ENCODE peak calls at places on chromosomes 1 and 21, in seven cellular contexts. Q is GM06990, G is GM13977, B is osteocyte, H is lung, W is breast epithelium, M is NB4. S is an unnamed sample.

GRCh38 chr1:58460469-58460868 is 86.1 kb downstream of the OMA1 start:
- DNase-seq in Q (no peak), G (no peak), B (peak), H (no peak), W (no peak), M (peak), S (peak)

GRCh38 chr1:41521766-41522165 is 37.3 kb upstream of the EDN2 start:
- DNase-seq in Q (no peak), G (no peak), B (no peak), H (no peak), W (no peak), M (no peak), S (no peak)

GRCh38 chr1:211630236-211631081 is 45.0 kb downstream of the NEK2 start:
- DNase-seq in Q (no peak), G (no peak), B (no peak), H (no peak), W (no peak), M (no peak), S (no peak)

GRCh38 chr1:67749263-67749843 is 64.4 kb downstream of the GADD45A start:
- DNase-seq in Q (no peak), G (no peak), B (no peak), H (no peak), W (peak), M (no peak), S (no peak)

GRCh38 chr1:218383051-218383450 is 37.9 kb downstream of the TGFB2 start:
- DNase-seq in Q (no peak), G (no peak), B (no peak), H (no peak), W (no peak), M (no peak), S (no peak)

GRCh38 chr1:98221926-98222325 is 301.1 kb upstream of the DPYD start:
- DNase-seq in Q (no peak), G (no peak), B (no peak), H (no peak), W (no peak), M (no peak), S (no peak)

GRCh38 chr1:70327306-70328076 is 27.0 kb downstream of the ANKRD13C start:
- DNase-seq in Q (no peak), G (no peak), B (no peak), H (no peak), W (no peak), M (no peak), S (no peak)

GRCh38 chr1:220356981-220357850 is 85.0 kb upstream of the RAB3GAP2 start:
- DNase-seq in Q (no peak), G (no peak), B (no peak), H (no peak), W (no peak), M (no peak), S (no peak)

GRCh38 chr1:53947172-53947835 is 1.2 kb downstream of the LRRC42 start:
- DNase-seq in Q (no peak), G (no peak), B (no peak), H (no peak), W (no peak), M (no peak), S (no peak)

GRCh38 chr21:38820471-38821239 is 14.9 kb downstream of the ETS2 start:
- DNase-seq in Q (no peak), G (no peak), B (no peak), H (peak), W (no peak), M (peak), S (no peak)

GRCh38 chr1:215766521-215766920 is 199.4 kb downstream of the KCTD3 start:
- DNase-seq in Q (no peak), G (no peak), B (no peak), H (no peak), W (no peak), M (no peak), S (no peak)

GRCh38 chr1:25658791-25659431 is 42.3 kb downstream of the MAN1C1 start:
- DNase-seq in Q (no peak), G (no peak), B (no peak), H (no peak), W (no peak), M (no peak), S (peak)

GRCh38 chr21:27269646-27270045 is 302.8 kb upstream of the ADAMTS5 start:
- DNase-seq in Q (no peak), G (no peak), B (no peak), H (no peak), W (no peak), M (peak), S (no peak)

GRCh38 chr1:109186704-109187071 is 27.0 kb upstream of the SARS1 start:
- DNase-seq in Q (no peak), G (no peak), B (no peak), H (peak), W (no peak), M (no peak), S (no peak)

GRCh38 chr1:36088577-36089392 is at the start of gene ADPRS:
- DNase-seq in Q (peak), G (peak), B (peak), H (peak), W (peak), M (peak), S (peak)

GRCh38 chr1:72567511-72567910 is 285.2 kb upstream of the NEGR1 start:
- DNase-seq in Q (no peak), G (no peak), B (no peak), H (no peak), W (no peak), M (no peak), S (no peak)

GRCh38 chr1:206895320-206895719 is 1.9 kb upstream of the IL24 start:
- DNase-seq in Q (no peak), G (no peak), B (peak), H (no peak), W (peak), M (no peak), S (no peak)

GRCh38 chr1:201171063-201172036 is 17.1 kb upstream of the TMEM9 start:
- DNase-seq in Q (peak), G (peak), B (no peak), H (no peak), W (no peak), M (peak), S (peak)

GRCh38 chr1:54681396-54681795 is 34.3 kb upstream of the TTC4 start:
- DNase-seq in Q (no peak), G (no peak), B (no peak), H (no peak), W (no peak), M (no peak), S (no peak)

GRCh38 chr1:26579662-26580061 is 50.1 kb downstream of the RPS6KA1 start:
- DNase-seq in Q (no peak), G (no peak), B (no peak), H (no peak), W (no peak), M (no peak), S (peak)

GRCh38 chr21:37374026-37374425 is 7.5 kb downstream of the DYRK1A start:
- DNase-seq in Q (no peak), G (no peak), B (no peak), H (no peak), W (no peak), M (no peak), S (no peak)

GRCh38 chr1:74504125-74505065 is 8.0 kb downstream of the LRRC53 start:
- DNase-seq in Q (no peak), G (peak), B (no peak), H (peak), W (no peak), M (peak), S (peak)

GRCh38 chr1:25549273-25550154 is 6.1 kb downstream of the LDLRAP1 start:
- DNase-seq in Q (peak), G (peak), B (no peak), H (peak), W (no peak), M (peak), S (peak)

GRCh38 chr1:246165826-246166709 is 341.0 kb downstream of the SMYD3 start:
- DNase-seq in Q (no peak), G (no peak), B (no peak), H (no peak), W (no peak), M (no peak), S (no peak)

GRCh38 chr1:67616394-67616985 is 68.5 kb upstream of the GADD45A start:
- DNase-seq in Q (no peak), G (no peak), B (no peak), H (no peak), W (no peak), M (no peak), S (no peak)

GRCh38 chr1:161952603-161953172 is 71.0 kb downstream of the OLFML2B start:
- DNase-seq in Q (no peak), G (no peak), B (no peak), H (no peak), W (no peak), M (no peak), S (no peak)

GRCh38 chr1:156384007-156384406 is 15.0 kb downstream of the RHBG start:
- DNase-seq in Q (no peak), G (no peak), B (no peak), H (no peak), W (no peak), M (peak), S (no peak)

GRCh38 chr21:45766501-45766900 is 123.0 kb downstream of the PCBP3 start:
- DNase-seq in Q (no peak), G (no peak), B (no peak), H (no peak), W (no peak), M (no peak), S (no peak)

GRCh38 chr1:152866321-152866720 is 6.5 kb downstream of the LCE7A start:
- DNase-seq in Q (no peak), G (no peak), B (no peak), H (no peak), W (no peak), M (no peak), S (no peak)

GRCh38 chr1:17232759-17233661 is 15.9 kb upstream of the PADI3 start:
- DNase-seq in Q (no peak), G (no peak), B (no peak), H (no peak), W (no peak), M (peak), S (no peak)

GRCh38 chr1:165827199-165828102 is at the start of gene UCK2:
- DNase-seq in Q (peak), G (peak), B (peak), H (peak), W (peak), M (peak), S (peak)

GRCh38 chr1:90558754-90559378 is 158.2 kb downstream of the BARHL2 start:
- DNase-seq in Q (no peak), G (no peak), B (no peak), H (no peak), W (no peak), M (no peak), S (no peak)

GRCh38 chr1:37609002-37609401 is 13.3 kb upstream of the GNL2 start:
- DNase-seq in Q (no peak), G (no peak), B (no peak), H (no peak), W (no peak), M (no peak), S (no peak)

GRCh38 chr1:37606481-37607263 is 10.9 kb upstream of the GNL2 start:
- DNase-seq in Q (no peak), G (no peak), B (no peak), H (no peak), W (no peak), M (peak), S (no peak)

GRCh38 chr1:37614105-37614504 is 18.4 kb upstream of the GNL2 start:
- DNase-seq in Q (no peak), G (no peak), B (no peak), H (no peak), W (no peak), M (no peak), S (no peak)

GRCh38 chr1:37616330-37616729 is 18.4 kb downstream of the RSPO1 start:
- DNase-seq in Q (no peak), G (no peak), B (no peak), H (no peak), W (no peak), M (no peak), S (no peak)

GRCh38 chr1:37612186-37612585 is 16.4 kb upstream of the GNL2 start:
- DNase-seq in Q (no peak), G (no peak), B (no peak), H (no peak), W (no peak), M (no peak), S (no peak)
- TF ChIP-seq CTCF in Q (no peak), G (no peak), B (no peak), H (no peak), W (no peak), M (no peak), S (no peak)

GRCh38 chr1:40133122-40133665 is 28.0 kb upstream of the RLF start:
- DNase-seq in Q (no peak), G (no peak), B (no peak), H (no peak), W (no peak), M (no peak), S (no peak)

GRCh38 chr1:40132383-40133121 is 28.6 kb upstream of the RLF start:
- DNase-seq in Q (no peak), G (no peak), B (no peak), H (no peak), W (no peak), M (no peak), S (no peak)

GRCh38 chr1:40130892-40131291 is 30.3 kb upstream of the RLF start:
- DNase-seq in Q (no peak), G (no peak), B (no peak), H (no peak), W (no peak), M (peak), S (no peak)

DNA sequence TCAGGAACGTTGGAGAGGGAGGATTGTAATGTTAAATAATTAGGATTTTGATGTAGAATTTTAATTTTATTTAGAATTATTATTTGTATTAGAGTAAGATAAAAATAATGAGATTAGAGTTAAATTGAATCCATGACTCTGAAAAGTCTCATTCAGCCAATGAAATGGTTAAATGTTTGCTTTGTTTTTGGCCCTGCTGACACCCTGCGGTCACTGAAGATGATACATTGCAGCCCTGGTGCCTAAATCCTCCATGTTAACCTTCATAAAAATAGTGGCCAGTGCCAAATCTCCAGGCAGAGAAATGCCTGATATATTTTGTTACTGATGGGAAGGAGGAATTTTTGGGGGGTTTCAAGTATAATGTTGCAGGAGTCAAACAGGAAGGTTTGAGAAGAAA is 27.3 kb upstream of the RLF start:
- DNase-seq in Q (no peak), G (no peak), B (no peak), H (no peak), W (no peak), M (no peak), S (no peak)
- TF ChIP-seq CTCF in Q (no peak), G (no peak), B (no peak), H (no peak), W (no peak), M (no peak), S (no peak)

GRCh38 chr1:57118948-57119637 is 153.3 kb upstream of the C8B start:
- DNase-seq in Q (no peak), G (no peak), B (no peak), H (no peak), W (no peak), M (no peak), S (no peak)

GRCh38 chr1:57122031-57122430 is 156.2 kb upstream of the C8B start:
- DNase-seq in Q (no peak), G (no peak), B (no peak), H (no peak), W (no peak), M (no peak), S (no peak)

GRCh38 chr1:57124170-57124569 is 158.4 kb upstream of the C8B start:
- DNase-seq in Q (no peak), G (no peak), B (no peak), H (no peak), W (no peak), M (no peak), S (no peak)

GRCh38 chr1:57127976-57128375 is 162.2 kb upstream of the C8B start:
- DNase-seq in Q (no peak), G (no peak), B (no peak), H (no peak), W (no peak), M (no peak), S (no peak)

GRCh38 chr1:57124768-57125446 is 159.1 kb upstream of the C8B start:
- DNase-seq in Q (peak), G (peak), B (no peak), H (no peak), W (no peak), M (no peak), S (no peak)
- TF ChIP-seq CTCF in Q (peak), G (no peak), B (no peak), H (no peak), W (no peak), M (no peak), S (no peak)

GRCh38 chr1:951364-951763 is 7.7 kb downstream of the NOC2L start:
- DNase-seq in Q (no peak), G (no peak), B (no peak), H (no peak), W (no peak), M (no peak), S (no peak)
- TF ChIP-seq CTCF in Q (no peak), G (peak), B (peak), H (no peak), W (no peak), M (peak), S (no peak)

GRCh38 chr1:28551381-28551780 is 1.5 kb upstream of the TRNAU1AP start:
- DNase-seq in Q (no peak), G (no peak), B (no peak), H (no peak), W (no peak), M (no peak), S (no peak)

GRCh38 chr1:28553229-28553930 is 495 bp downstream of the TRNAU1AP start:
- DNase-seq in Q (peak), G (peak), B (peak), H (no peak), W (peak), M (peak), S (peak)

DNA sequence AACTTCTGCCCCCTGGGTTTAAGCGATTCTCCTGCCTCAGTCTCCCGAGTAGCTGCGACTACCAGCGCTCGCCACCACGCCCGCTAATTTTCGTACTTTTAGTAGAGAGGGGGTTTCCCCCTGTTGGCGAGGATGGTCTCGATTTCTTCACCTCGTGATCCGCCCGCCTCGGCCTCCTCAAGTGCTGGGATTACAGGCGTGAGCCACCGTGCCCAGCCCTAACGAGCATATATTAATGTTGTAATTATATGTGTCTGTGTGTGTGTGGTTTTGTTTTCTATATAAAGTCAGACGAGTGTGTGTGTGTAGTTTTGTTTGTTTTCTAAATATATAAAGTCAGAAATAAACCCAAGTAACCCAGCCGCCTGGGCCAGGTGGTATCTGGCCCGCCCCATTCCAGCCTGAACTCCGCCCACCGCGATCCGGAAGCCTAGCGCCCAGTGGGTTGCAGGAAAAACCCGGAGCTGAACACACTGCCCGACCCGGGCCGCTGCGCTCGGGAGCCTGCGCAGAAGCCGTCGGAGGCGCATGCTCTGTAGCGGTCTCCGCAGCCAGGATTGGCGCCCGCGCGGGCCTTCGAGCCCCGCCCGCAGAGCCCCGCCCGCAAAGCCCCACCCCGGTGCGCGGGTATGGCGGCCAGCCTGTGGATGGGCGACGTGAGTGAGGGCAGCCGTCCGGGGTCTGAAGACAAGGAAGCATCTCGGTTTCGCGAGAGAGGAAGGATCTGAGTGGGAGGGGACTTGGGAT is at the start of gene TRNAU1AP:
- DNase-seq in Q (peak), G (peak), B (peak), H (peak), W (peak), M (peak), S (peak)
- TF ChIP-seq CTCF in Q (no peak), G (no peak), B (no peak), H (no peak), W (no peak), M (no peak), S (no peak)

GRCh38 chr1:2328676-2329455 is 62.5 kb downstream of the MORN1 start:
- DNase-seq in Q (no peak), G (no peak), B (no peak), H (no peak), W (no peak), M (no peak), S (no peak)

GRCh38 chr1:2330035-2330434 is 61.3 kb downstream of the MORN1 start:
- DNase-seq in Q (no peak), G (no peak), B (no peak), H (no peak), W (no peak), M (no peak), S (no peak)

GRCh38 chr1:2331200-2331544 is 60.2 kb downstream of the MORN1 start:
- DNase-seq in Q (no peak), G (no peak), B (no peak), H (no peak), W (no peak), M (no peak), S (no peak)

GRCh38 chr1:2327841-2328240 is 63.5 kb downstream of the MORN1 start:
- DNase-seq in Q (no peak), G (no peak), B (no peak), H (no peak), W (no peak), M (no peak), S (no peak)

DNA sequence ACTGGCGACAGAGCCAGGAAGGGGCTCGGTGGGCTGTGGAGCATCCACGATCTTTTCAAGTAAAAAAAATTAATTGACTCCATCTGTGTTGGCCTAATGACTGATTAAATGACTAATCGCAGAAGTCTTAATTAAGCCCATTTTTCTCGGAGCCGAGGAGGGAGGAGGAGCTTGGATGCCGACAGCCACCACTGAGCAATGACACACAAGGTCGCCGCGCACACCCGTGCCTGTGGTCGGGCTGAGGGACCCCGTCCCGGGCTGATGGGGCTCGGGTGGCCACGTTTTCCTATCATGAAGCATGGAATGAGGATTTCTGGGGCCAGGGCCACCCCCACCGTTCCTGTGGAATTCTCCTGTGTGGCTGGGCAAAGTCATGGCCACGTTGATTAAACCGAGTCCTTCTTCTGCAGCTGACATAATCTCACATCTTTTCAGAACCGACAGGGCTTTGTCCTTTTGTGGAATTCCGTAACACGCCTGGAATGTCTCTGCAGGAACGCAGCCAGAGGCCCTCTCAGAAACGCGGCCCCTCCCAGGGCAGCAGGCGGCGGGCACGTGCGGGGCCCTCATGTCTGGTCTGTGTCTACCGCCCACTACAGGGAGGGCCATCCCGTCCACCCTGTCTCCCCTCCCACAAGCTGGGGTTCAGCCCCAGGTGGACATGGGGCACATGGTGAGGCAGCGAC is 60.7 kb downstream of the MORN1 start:
- DNase-seq in Q (no peak), G (no peak), B (no peak), H (peak), W (peak), M (no peak), S (no peak)
- TF ChIP-seq CTCF in Q (no peak), G (no peak), B (no peak), H (no peak), W (peak), M (no peak), S (no peak)

S was measured in activated CD8-positive, alpha-beta T cell treated with anti-CD3 and anti-CD28 coated beads for 36 hours.